ENCODE peak calls at places on chromosomes 13 and 19, in six cellular contexts. T is H1, W is osteoblast, F is C1 segment of cervical spinal cord, Z is OCI-LY7, H is GM23248. P is an unnamed sample.

GRCh38 chr19:15437355-15438123 is 12.2 kb downstream of the WIZ start:
- DNase-seq in T (no peak), W (peak; percentile 90), F (no peak), Z (no peak), H (peak; percentile 71), P (no peak)

GRCh38 chr13:101202590-101202989 is 213.7 kb downstream of the NALCN start:
- DNase-seq in T (peak; percentile 53), W (no peak), F (no peak), Z (no peak), H (no peak), P (no peak)

GRCh38 chr13:24175847-24176246 is 15.3 kb downstream of the SPATA13 start:
- DNase-seq in T (no peak), W (no peak), F (no peak), Z (no peak), H (no peak), P (no peak)

GRCh38 chr19:46000497-46001246 is 5.4 kb downstream of the CCDC61 start:
- DNase-seq in T (peak; percentile 78), W (no peak), F (peak; percentile 38), Z (peak; percentile 81), H (peak; percentile 22), P (no peak)

GRCh38 chr13:25943666-25944065 is 108.2 kb downstream of the SHISA2 start:
- DNase-seq in T (no peak), W (no peak), F (no peak), Z (no peak), H (peak; percentile 15), P (no peak)

GRCh38 chr19:49149652-49150105 is 5.5 kb downstream of the HRC start:
- DNase-seq in T (peak; percentile 88), W (peak; percentile 94), F (peak; percentile 58), Z (peak; percentile 86), H (peak; percentile 83), P (peak; percentile 34)

GRCh38 chr19:34506026-34506370 is 24.4 kb downstream of the WTIP start:
- DNase-seq in T (no peak), W (peak; percentile 65), F (no peak), Z (no peak), H (no peak), P (no peak)

GRCh38 chr19:17234911-17235617 is 9.0 kb downstream of the OCEL1 start:
- DNase-seq in T (peak; percentile 90), W (peak; percentile 90), F (no peak), Z (peak; percentile 73), H (peak; percentile 73), P (peak; percentile 82)

GRCh38 chr19:11639245-11639601 is 41.9 kb downstream of the ZNF627 start:
- DNase-seq in T (no peak), W (no peak), F (no peak), Z (peak; percentile 7), H (no peak), P (no peak)

GRCh38 chr13:47256618-47257017 is 359.8 kb upstream of the HTR2A start:
- DNase-seq in T (no peak), W (peak; percentile 60), F (no peak), Z (no peak), H (peak; percentile 96), P (no peak)

GRCh38 chr13:84654654-84655244 is 772.5 kb upstream of the SLITRK1 start:
- DNase-seq in T (peak; percentile 63), W (no peak), F (no peak), Z (no peak), H (no peak), P (no peak)

GRCh38 chr19:9381367-9381785 is 18.6 kb downstream of the ZNF177 start:
- DNase-seq in T (no peak), W (no peak), F (no peak), Z (no peak), H (no peak), P (no peak)

GRCh38 chr13:98239156-98240076 is 62.3 kb upstream of the RNF113B start:
- DNase-seq in T (peak; percentile 56), W (no peak), F (no peak), Z (no peak), H (no peak), P (no peak)

GRCh38 chr19:38194061-38194701 is 29.8 kb downstream of the DPF1 start:
- DNase-seq in T (no peak), W (peak; percentile 80), F (no peak), Z (no peak), H (no peak), P (no peak)

GRCh38 chr13:53250272-53250875 is 221.8 kb downstream of the OLFM4 start:
- DNase-seq in T (no peak), W (no peak), F (no peak), Z (peak; percentile 79), H (peak; percentile 85), P (peak; percentile 80)

GRCh38 chr19:38351865-38352395 is 16.3 kb downstream of the CATSPERG start:
- DNase-seq in T (no peak), W (no peak), F (no peak), Z (no peak), H (no peak), P (no peak)

GRCh38 chr13:71964491-71965108 is 97.6 kb upstream of the DACH1 start:
- DNase-seq in T (no peak), W (no peak), F (no peak), Z (no peak), H (no peak), P (no peak)

GRCh38 chr13:27182844-27183497 is 11.4 kb upstream of the USP12 start:
- DNase-seq in T (no peak), W (peak; percentile 94), F (no peak), Z (no peak), H (peak; percentile 97), P (no peak)

GRCh38 chr19:18155095-18156087 is 2.4 kb downstream of the PIK3R2 start:
- DNase-seq in T (no peak), W (no peak), F (no peak), Z (no peak), H (no peak), P (no peak)

GRCh38 chr19:48715681-48716171 is 3.8 kb downstream of the MAMSTR start:
- DNase-seq in T (no peak), W (peak; percentile 73), F (no peak), Z (no peak), H (peak; percentile 41), P (no peak)